ENCODE peak calls at places on chromosomes 16 and 17, in seven cellular contexts. Z, D, R, H, E, M and W are unnamed samples.

GRCh38 chr17:12472613-12473173 is 193.0 kb upstream of the MYOCD start:
- DNase-seq in Z (no peak), D (no peak), H (no peak), E (peak), M (no peak), R (no peak), W (no peak)

GRCh38 chr17:3911271-3912053 is 4.8 kb downstream of the P2RX1 start:
- DNase-seq in E (no peak), R (peak), Z (no peak), H (no peak), M (no peak), D (peak), W (no peak)

GRCh38 chr16:13937411-13937810 is 17.5 kb downstream of the ERCC4 start:
- DNase-seq in R (no peak), H (no peak), M (no peak), Z (no peak), E (no peak), D (no peak), W (no peak)

GRCh38 chr17:50079334-50080095 is 15.6 kb upstream of the PDK2 start:
- DNase-seq in M (no peak), E (no peak), D (no peak), R (no peak), H (no peak), Z (peak), W (no peak)

GRCh38 chr17:27353469-27354050 is 59.6 kb downstream of the WSB1 start:
- DNase-seq in Z (peak), R (peak), D (peak), H (peak), E (peak), M (peak), W (peak)

GRCh38 chr17:61219460-61219859 is 180.2 kb upstream of the TBX2 start:
- DNase-seq in H (peak), R (no peak), M (peak), Z (no peak), D (no peak), E (no peak), W (peak)

GRCh38 chr16:85856054-85856453 is 42.9 kb upstream of the IRF8 start:
- DNase-seq in R (no peak), D (no peak), E (no peak), H (no peak), M (no peak), Z (no peak), W (no peak)

GRCh38 chr16:10122546-10122945 is 59.7 kb downstream of the GRIN2A start:
- DNase-seq in R (no peak), E (no peak), M (no peak), H (no peak), Z (peak), D (no peak), W (no peak)

GRCh38 chr17:58319181-58320162 is 9.1 kb downstream of the TSPOAP1 start:
- DNase-seq in R (no peak), M (no peak), D (no peak), E (no peak), Z (no peak), H (no peak), W (no peak)